ENCODE peak calls at places on chromosomes 16 and 17, in eight cellular contexts. B, U, E, Z, N, F, Q and L are unnamed samples.

GRCh38 chr16:24635900-24636610 is 93.4 kb upstream of the TNRC6A start:
- DNase-seq in B (peak), U (peak), E (peak), Z (peak), N (no peak), F (peak), Q (peak), L (peak)

GRCh38 chr16:71746442-71747046 is 22.0 kb upstream of the PHLPP2 start:
- DNase-seq in B (no peak), U (no peak), E (peak), Z (no peak), N (no peak), F (no peak), Q (peak), L (no peak)

GRCh38 chr16:80198995-80199299 is 341.8 kb upstream of the DYNLRB2 start:
- DNase-seq in B (no peak), U (peak), E (no peak), Z (no peak), N (no peak), F (no peak), Q (no peak), L (no peak)

GRCh38 chr16:60755907-60756306 is 1280.3 kb downstream of the CDH8 start:
- DNase-seq in B (no peak), U (no peak), E (no peak), Z (no peak), N (no peak), F (no peak), Q (no peak), L (no peak)

GRCh38 chr16:23015580-23015979 is 133.7 kb downstream of the USP31 start:
- DNase-seq in B (no peak), U (no peak), E (no peak), Z (no peak), N (no peak), F (no peak), Q (no peak), L (no peak)

GRCh38 chr17:77610518-77610893 is 348.0 kb upstream of the TNRC6C start:
- DNase-seq in B (no peak), U (no peak), E (no peak), Z (no peak), N (no peak), F (no peak), Q (no peak), L (no peak)

GRCh38 chr16:54589326-54589725 is 302.7 kb upstream of the IRX3 start:
- DNase-seq in B (no peak), U (no peak), E (no peak), Z (no peak), N (no peak), F (no peak), Q (no peak), L (no peak)

GRCh38 chr17:56715613-56716357 is 117.9 kb downstream of the C17orf67 start:
- DNase-seq in B (peak), U (peak), E (peak), Z (peak), N (peak), F (no peak), Q (peak), L (no peak)

GRCh38 chr16:68902376-68903345 is 59.3 kb downstream of the TANGO6 start:
- DNase-seq in B (peak), U (no peak), E (peak), Z (no peak), N (no peak), F (no peak), Q (peak), L (no peak)

GRCh38 chr16:80931985-80932720 is 74.5 kb downstream of the CMC2 start:
- DNase-seq in B (peak), U (peak), E (peak), Z (peak), N (no peak), F (no peak), Q (peak), L (no peak)

GRCh38 chr16:30641378-30641982 is 9.3 kb upstream of the PRR14 start:
- DNase-seq in B (no peak), U (no peak), E (no peak), Z (peak), N (no peak), F (no peak), Q (no peak), L (no peak)

GRCh38 chr16:50386139-50386538 is 17.4 kb upstream of the BRD7 start:
- DNase-seq in B (no peak), U (no peak), E (no peak), Z (no peak), N (no peak), F (no peak), Q (no peak), L (no peak)

GRCh38 chr17:41647940-41648410 is 23.6 kb upstream of the KRT17 start:
- DNase-seq in B (peak), U (no peak), E (peak), Z (peak), N (peak), F (no peak), Q (peak), L (no peak)

GRCh38 chr16:87132361-87133014 is 184.7 kb downstream of the C16orf95 start:
- DNase-seq in B (no peak), U (peak), E (peak), Z (no peak), N (no peak), F (peak), Q (no peak), L (peak)

GRCh38 chr17:13067629-13068303 is 49.9 kb upstream of the ELAC2 start:
- DNase-seq in B (no peak), U (no peak), E (no peak), Z (no peak), N (no peak), F (no peak), Q (no peak), L (no peak)

GRCh38 chr16:88734361-88734728 is 28.0 kb downstream of the CTU2 start:
- DNase-seq in B (no peak), U (no peak), E (no peak), Z (no peak), N (no peak), F (no peak), Q (no peak), L (no peak)

GRCh38 chr16:75256059-75256870 is 4.8 kb upstream of the BCAR1 start:
- DNase-seq in B (peak), U (no peak), E (peak), Z (peak), N (peak), F (no peak), Q (no peak), L (no peak)

GRCh38 chr17:27649929-27650328 is 18.9 kb downstream of the LGALS9 start:
- DNase-seq in B (peak), U (no peak), E (no peak), Z (peak), N (no peak), F (no peak), Q (no peak), L (no peak)

GRCh38 chr16:75266738-75267630 is 15.6 kb upstream of the BCAR1 start:
- DNase-seq in B (peak), U (no peak), E (no peak), Z (no peak), N (no peak), F (no peak), Q (no peak), L (no peak)

GRCh38 chr17:37844158-37844976 is 79.8 kb upstream of the TBC1D3K start:
- DNase-seq in B (no peak), U (peak), E (peak), Z (peak), N (peak), F (no peak), Q (peak), L (no peak)
- H3K4me3 ChIP-seq in B (peak), U (peak), E (no peak), Z (peak), N (no peak), F (no peak), Q (no peak), L (no peak)

GRCh38 chr16:979859-980594 is 1.5 kb upstream of the SOX8 start:
- DNase-seq in B (no peak), U (no peak), E (no peak), Z (no peak), N (no peak), F (no peak), Q (no peak), L (no peak)
- H3K4me3 ChIP-seq in B (peak), U (peak), E (peak), Z (peak), N (peak), F (no peak), Q (peak), L (peak)

DNA sequence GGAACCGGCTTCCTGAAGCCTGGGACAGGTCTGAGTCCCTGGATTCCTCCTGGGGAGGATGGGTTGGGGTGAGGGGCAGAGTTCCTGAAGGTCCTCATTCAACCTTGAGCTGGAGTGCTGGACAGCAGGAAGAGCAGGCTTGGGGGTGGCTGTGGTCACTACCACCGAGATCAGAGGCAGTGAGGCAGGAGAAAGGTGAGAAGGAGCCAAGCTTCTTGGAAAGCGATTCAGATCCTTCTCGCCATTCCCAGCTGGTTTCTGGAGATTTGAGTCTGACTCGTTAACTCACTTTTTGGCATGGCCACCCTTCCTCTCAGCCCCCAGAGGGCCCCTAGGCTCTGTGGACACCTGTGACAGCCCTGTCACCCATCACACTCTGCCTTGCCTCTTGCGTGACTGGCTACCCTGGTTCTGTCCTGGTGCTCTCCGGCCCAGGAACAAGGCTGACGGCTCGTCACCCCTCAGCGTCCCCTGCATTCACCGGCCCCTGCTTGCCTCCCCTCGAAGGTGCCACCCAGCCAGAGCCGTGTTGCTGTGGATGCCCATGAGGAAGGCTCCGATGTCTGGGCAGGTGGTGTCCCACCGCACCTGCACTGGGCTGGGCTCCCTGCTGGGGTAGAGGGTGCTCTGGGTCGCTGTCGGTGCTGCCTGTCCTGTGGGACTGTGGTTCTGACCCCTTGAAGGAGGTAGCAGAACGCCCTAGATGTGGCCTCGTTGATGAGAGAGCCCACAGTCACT is 9.7 kb upstream of the TIMP2 start:
- DNase-seq in B (no peak), U (no peak), E (no peak), Z (no peak), N (no peak), F (no peak), Q (no peak), L (no peak)
- H3K4me3 ChIP-seq in B (no peak), U (peak), E (no peak), Z (no peak), N (no peak), F (peak), Q (peak), L (no peak)

DNA sequence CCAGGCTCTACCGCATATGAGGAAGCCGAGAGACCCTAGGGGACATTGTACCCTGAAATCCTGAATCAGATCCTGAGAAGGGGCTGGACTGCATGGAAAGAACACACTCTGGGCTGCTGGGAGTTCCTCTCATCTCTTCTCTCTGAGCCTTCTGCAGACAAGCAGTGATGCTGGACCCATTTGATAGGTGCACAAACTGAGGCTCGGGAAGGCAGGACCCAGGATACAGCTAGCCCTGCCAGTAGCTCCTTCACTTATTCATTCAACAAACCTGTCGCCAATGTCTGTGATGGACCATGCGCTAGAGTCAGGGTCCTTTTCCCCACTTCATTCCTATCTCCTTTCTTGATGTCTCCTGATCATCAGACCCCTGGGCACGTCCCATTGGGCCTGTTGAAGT is 1.9 kb downstream of the SBK1 start:
- DNase-seq in B (no peak), U (no peak), E (no peak), Z (no peak), N (no peak), F (no peak), Q (no peak), L (no peak)
- H3K4me3 ChIP-seq in B (no peak), U (no peak), E (peak), Z (no peak), N (no peak), F (no peak), Q (no peak), L (no peak)

GRCh38 chr17:68954146-68954971 is 833 bp downstream of the ABCA8 start:
- DNase-seq in B (no peak), U (no peak), E (no peak), Z (no peak), N (no peak), F (peak), Q (no peak), L (peak)
- H3K4me3 ChIP-seq in B (peak), U (no peak), E (no peak), Z (peak), N (no peak), F (no peak), Q (no peak), L (no peak)

GRCh38 chr17:74738051-74738996 is 1.3 kb downstream of the RAB37 start:
- DNase-seq in B (no peak), U (no peak), E (peak), Z (peak), N (peak), F (no peak), Q (no peak), L (no peak)

GRCh38 chr17:74734256-74734655 is 2.8 kb upstream of the RAB37 start:
- DNase-seq in B (no peak), U (no peak), E (no peak), Z (no peak), N (peak), F (no peak), Q (no peak), L (no peak)

GRCh38 chr17:74739227-74739831 is 2.3 kb downstream of the RAB37 start:
- DNase-seq in B (no peak), U (no peak), E (no peak), Z (no peak), N (peak), F (no peak), Q (no peak), L (no peak)

GRCh38 chr17:74737299-74738050 is 419 bp downstream of the RAB37 start:
- DNase-seq in B (no peak), U (no peak), E (peak), Z (no peak), N (peak), F (no peak), Q (peak), L (no peak)

DNA sequence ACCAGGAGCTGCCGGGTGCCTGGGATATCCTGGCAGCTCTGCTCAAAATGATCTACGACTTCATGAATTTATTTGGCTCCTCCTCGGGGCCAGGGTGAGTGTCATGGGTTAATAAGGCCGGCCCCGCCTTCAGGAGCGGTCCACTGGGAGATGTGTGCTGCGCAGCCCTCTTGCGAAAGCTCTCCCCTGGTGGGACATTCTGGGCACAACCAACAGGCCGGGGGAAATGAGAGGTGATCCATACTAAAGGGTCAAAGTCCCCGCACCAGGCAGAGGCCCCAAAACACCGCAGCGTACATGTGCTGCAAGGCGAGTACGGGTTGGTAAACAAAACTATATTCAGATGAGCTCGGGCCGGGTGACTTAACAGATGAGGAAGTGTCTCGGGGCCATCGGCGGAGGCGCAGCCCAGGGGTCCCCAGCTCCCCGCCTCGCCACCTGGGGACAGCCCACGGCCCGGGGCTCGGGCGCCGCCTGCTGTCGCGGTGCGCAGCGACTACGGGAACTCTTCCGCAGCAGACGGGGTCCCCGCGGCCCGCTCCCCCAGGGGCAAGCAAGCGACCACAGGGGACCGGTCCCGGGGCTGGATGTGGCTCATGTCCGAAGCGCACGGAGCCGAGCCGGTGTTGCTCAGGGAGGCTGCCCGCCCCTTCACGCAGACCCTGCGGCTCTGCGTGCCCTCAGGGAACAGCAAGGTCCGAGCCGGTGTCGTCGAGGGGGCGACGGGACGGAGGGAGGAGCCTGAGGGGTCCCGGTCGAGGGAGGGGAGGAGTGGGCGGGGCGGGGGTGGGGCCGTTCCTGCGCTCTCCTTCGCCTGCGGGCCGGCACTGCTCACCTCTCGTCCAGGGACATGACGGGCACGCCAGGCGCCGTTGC is at the start of gene RAB37:
- DNase-seq in B (no peak), U (no peak), E (peak), Z (peak), N (peak), F (no peak), Q (peak), L (no peak)
- H3K4me3 ChIP-seq in B (peak), U (no peak), E (peak), Z (peak), N (peak), F (no peak), Q (peak), L (no peak)